ENCODE peak calls at places on chromosome 22, in six cellular contexts. One of them, this sample, is unnamed.

GRCh38 chr22:17368727-17369552 is at the start of gene CECR2:
- DNase-seq in cardiac muscle cell: peak; percentile 67
- DNase-seq in heart right ventricle: peak; percentile 63
- DNase-seq in transverse colon: peak; percentile 21
- DNase-seq in Peyer's patch: peak; percentile 49
- DNase-seq in tibial nerve: peak; percentile 12
- DNase-seq in this sample: peak; percentile 82

GRCh38 chr22:21690401-21690801 is 24.6 kb downstream of the PPIL2 start:
- DNase-seq in cardiac muscle cell: no peak
- DNase-seq in heart right ventricle: no peak
- DNase-seq in transverse colon: no peak
- DNase-seq in Peyer's patch: no peak
- DNase-seq in tibial nerve: no peak
- DNase-seq in this sample: no peak

GRCh38 chr22:28891156-28891733 is 7.9 kb downstream of the ZNRF3 start:
- DNase-seq in cardiac muscle cell: no peak
- DNase-seq in heart right ventricle: no peak
- DNase-seq in transverse colon: no peak
- DNase-seq in Peyer's patch: no peak
- DNase-seq in tibial nerve: no peak
- DNase-seq in this sample: no peak

GRCh38 chr22:29457730-29458129 is 19.3 kb downstream of the RFPL1 start:
- DNase-seq in cardiac muscle cell: peak; percentile 57
- DNase-seq in heart right ventricle: no peak
- DNase-seq in transverse colon: peak; percentile 13
- DNase-seq in Peyer's patch: no peak
- DNase-seq in tibial nerve: no peak
- DNase-seq in this sample: no peak

GRCh38 chr22:22691716-22692701 is 47.6 kb downstream of the GGTLC2 start:
- DNase-seq in cardiac muscle cell: peak; percentile 46
- DNase-seq in heart right ventricle: no peak
- DNase-seq in transverse colon: no peak
- DNase-seq in Peyer's patch: no peak
- DNase-seq in tibial nerve: no peak
- DNase-seq in this sample: no peak

GRCh38 chr22:24341657-24342056 is 71.0 kb downstream of the SPECC1L start:
- DNase-seq in cardiac muscle cell: no peak
- DNase-seq in heart right ventricle: no peak
- DNase-seq in transverse colon: no peak
- DNase-seq in Peyer's patch: no peak
- DNase-seq in tibial nerve: no peak
- DNase-seq in this sample: no peak

GRCh38 chr22:23772315-23773246 is at the start of gene MMP11:
- DNase-seq in cardiac muscle cell: peak; percentile 49
- DNase-seq in heart right ventricle: peak; percentile 61
- DNase-seq in transverse colon: peak; percentile 76
- DNase-seq in Peyer's patch: peak; percentile 82
- DNase-seq in tibial nerve: peak; percentile 49
- DNase-seq in this sample: peak; percentile 87

GRCh38 chr22:37001826-37002225 is 17.4 kb downstream of the TST start:
- DNase-seq in cardiac muscle cell: no peak
- DNase-seq in heart right ventricle: no peak
- DNase-seq in transverse colon: no peak
- DNase-seq in Peyer's patch: no peak
- DNase-seq in tibial nerve: no peak
- DNase-seq in this sample: no peak

GRCh38 chr22:47041201-47042115 is 279.0 kb downstream of the TBC1D22A start:
- DNase-seq in cardiac muscle cell: no peak
- DNase-seq in heart right ventricle: no peak
- DNase-seq in transverse colon: no peak
- DNase-seq in Peyer's patch: peak; percentile 36
- DNase-seq in tibial nerve: no peak
- DNase-seq in this sample: no peak

GRCh38 chr22:48044484-48045060 is 1282.1 kb downstream of the TBC1D22A start:
- DNase-seq in cardiac muscle cell: no peak
- DNase-seq in heart right ventricle: no peak
- DNase-seq in transverse colon: no peak
- DNase-seq in Peyer's patch: no peak
- DNase-seq in tibial nerve: no peak
- DNase-seq in this sample: no peak

GRCh38 chr22:36317658-36318271 is 64.8 kb downstream of the APOL1 start:
- DNase-seq in cardiac muscle cell: no peak
- DNase-seq in heart right ventricle: no peak
- DNase-seq in transverse colon: no peak
- DNase-seq in Peyer's patch: no peak
- DNase-seq in tibial nerve: no peak
- DNase-seq in this sample: no peak

GRCh38 chr22:33438273-33438672 is 380.1 kb upstream of the SYN3 start:
- DNase-seq in cardiac muscle cell: peak; percentile 69
- DNase-seq in heart right ventricle: no peak
- DNase-seq in transverse colon: no peak
- DNase-seq in Peyer's patch: no peak
- DNase-seq in tibial nerve: no peak
- DNase-seq in this sample: no peak

GRCh38 chr22:47270463-47271135 is 508.1 kb downstream of the TBC1D22A start:
- DNase-seq in cardiac muscle cell: no peak
- DNase-seq in heart right ventricle: no peak
- DNase-seq in transverse colon: no peak
- DNase-seq in Peyer's patch: no peak
- DNase-seq in tibial nerve: no peak
- DNase-seq in this sample: no peak

GRCh38 chr22:19128946-19129727 is 2.0 kb upstream of the TSSK2 start:
- DNase-seq in cardiac muscle cell: no peak
- DNase-seq in heart right ventricle: no peak
- DNase-seq in transverse colon: no peak
- DNase-seq in Peyer's patch: no peak
- DNase-seq in tibial nerve: no peak
- DNase-seq in this sample: no peak

GRCh38 chr22:23184764-23185113 is 4.4 kb downstream of the BCR start:
- DNase-seq in cardiac muscle cell: no peak
- DNase-seq in heart right ventricle: no peak
- DNase-seq in transverse colon: no peak
- DNase-seq in Peyer's patch: no peak
- DNase-seq in tibial nerve: no peak
- DNase-seq in this sample: no peak

GRCh38 chr22:29610780-29611179 is 7.3 kb downstream of the NF2 start:
- DNase-seq in cardiac muscle cell: no peak
- DNase-seq in heart right ventricle: no peak
- DNase-seq in transverse colon: no peak
- DNase-seq in Peyer's patch: no peak
- DNase-seq in tibial nerve: no peak
- DNase-seq in this sample: no peak

GRCh38 chr22:35630387-35630793 is 13.3 kb upstream of the MB start:
- DNase-seq in cardiac muscle cell: peak; percentile 69
- DNase-seq in heart right ventricle: no peak
- DNase-seq in transverse colon: no peak
- DNase-seq in Peyer's patch: no peak
- DNase-seq in tibial nerve: no peak
- DNase-seq in this sample: no peak

GRCh38 chr22:19109198-19110063 is 12.8 kb downstream of the DGCR2 start:
- DNase-seq in cardiac muscle cell: peak; percentile 87
- DNase-seq in heart right ventricle: no peak
- DNase-seq in transverse colon: peak; percentile 52
- DNase-seq in Peyer's patch: no peak
- DNase-seq in tibial nerve: peak; percentile 32
- DNase-seq in this sample: peak; percentile 63

GRCh38 chr22:23763579-23764331 is 965 bp downstream of the C22orf15 start:
- DNase-seq in cardiac muscle cell: no peak
- DNase-seq in heart right ventricle: no peak
- DNase-seq in transverse colon: no peak
- DNase-seq in Peyer's patch: no peak
- DNase-seq in tibial nerve: no peak
- DNase-seq in this sample: peak; percentile 50

DNA sequence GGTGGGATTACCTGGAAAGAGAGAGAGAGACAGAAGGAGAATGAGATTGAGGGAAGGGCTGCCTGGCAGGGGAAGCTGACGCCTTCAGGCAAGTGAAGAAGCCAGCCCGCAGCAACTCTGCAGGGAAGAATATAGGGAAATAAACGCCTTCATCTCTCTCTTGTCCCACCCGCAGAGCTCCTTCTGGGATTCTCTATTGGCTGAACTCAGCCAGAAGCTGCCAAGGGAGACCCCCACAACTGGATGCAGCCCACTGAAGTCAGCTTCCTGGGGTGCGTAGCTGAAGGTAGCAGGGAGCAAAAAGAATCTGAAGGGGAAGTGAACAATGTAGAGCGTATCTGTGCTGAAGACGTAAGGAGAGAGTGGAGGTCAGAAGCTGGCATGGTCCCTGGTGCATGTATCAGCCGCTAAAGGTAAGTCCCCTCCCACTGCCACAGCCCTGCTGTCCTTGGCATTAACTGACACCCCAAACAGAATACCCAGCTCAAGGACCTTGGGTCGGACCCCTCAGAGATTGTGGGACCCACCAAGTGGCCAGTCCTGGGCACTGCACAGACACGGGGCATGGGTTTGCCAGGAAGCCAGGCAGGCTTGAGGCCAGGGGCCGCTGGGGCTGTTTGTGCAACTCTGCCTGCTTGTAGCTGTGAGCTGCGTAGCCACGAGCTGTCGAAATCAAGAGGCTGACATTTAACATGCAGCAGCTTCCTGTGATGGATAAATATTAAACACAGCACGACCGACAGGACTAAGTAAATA is 469.9 kb downstream of the MN1 start:
- DNase-seq in cardiac muscle cell: peak; percentile 86
- DNase-seq in heart right ventricle: peak; percentile 26
- DNase-seq in transverse colon: peak; percentile 38
- DNase-seq in Peyer's patch: no peak
- DNase-seq in tibial nerve: peak; percentile 4
- DNase-seq in this sample: no peak
- TF ChIP-seq CTCF in cardiac muscle cell: peak; percentile 65
- TF ChIP-seq CTCF in heart right ventricle: no peak
- TF ChIP-seq CTCF in transverse colon: no peak
- TF ChIP-seq CTCF in Peyer's patch: peak; percentile 29
- TF ChIP-seq CTCF in tibial nerve: no peak
- TF ChIP-seq CTCF in this sample: no peak

DNA sequence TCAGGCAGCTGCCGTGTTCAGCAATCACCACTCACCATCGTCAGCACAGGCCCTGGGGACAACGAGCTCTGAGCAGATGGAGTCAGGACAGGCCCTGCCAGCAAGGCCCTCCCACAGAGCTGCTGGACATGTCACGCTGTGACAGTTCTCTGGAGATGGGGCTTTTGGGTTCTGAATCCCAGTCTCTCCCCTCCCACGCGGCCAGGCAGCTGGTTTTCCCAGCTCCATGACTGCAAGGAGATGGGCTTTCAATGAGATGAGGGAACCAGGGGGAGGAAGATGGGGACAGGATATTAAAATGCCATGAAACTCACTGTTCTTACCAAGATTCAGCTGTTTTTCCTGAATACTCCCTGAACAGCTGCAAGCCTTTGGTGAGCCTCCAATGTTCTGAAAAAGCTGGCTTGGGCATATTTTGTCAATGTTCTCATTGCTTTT is 305.9 kb downstream of the BRD1 start:
- DNase-seq in cardiac muscle cell: no peak
- DNase-seq in heart right ventricle: no peak
- DNase-seq in transverse colon: no peak
- DNase-seq in Peyer's patch: no peak
- DNase-seq in tibial nerve: no peak
- DNase-seq in this sample: no peak
- H3K4me1 ChIP-seq in cardiac muscle cell: no peaks in the 10 kb centered on the region
- H3K4me1 ChIP-seq in heart right ventricle: no peaks in the 10 kb centered on the region
- H3K4me1 ChIP-seq in transverse colon: no peaks in the 10 kb centered on the region
- H3K4me1 ChIP-seq in Peyer's patch: no peaks in the 10 kb centered on the region
- H3K4me1 ChIP-seq in tibial nerve: no peaks in the 10 kb centered on the region
- H3K4me1 ChIP-seq in this sample: no peaks in the 10 kb centered on the region

DNA sequence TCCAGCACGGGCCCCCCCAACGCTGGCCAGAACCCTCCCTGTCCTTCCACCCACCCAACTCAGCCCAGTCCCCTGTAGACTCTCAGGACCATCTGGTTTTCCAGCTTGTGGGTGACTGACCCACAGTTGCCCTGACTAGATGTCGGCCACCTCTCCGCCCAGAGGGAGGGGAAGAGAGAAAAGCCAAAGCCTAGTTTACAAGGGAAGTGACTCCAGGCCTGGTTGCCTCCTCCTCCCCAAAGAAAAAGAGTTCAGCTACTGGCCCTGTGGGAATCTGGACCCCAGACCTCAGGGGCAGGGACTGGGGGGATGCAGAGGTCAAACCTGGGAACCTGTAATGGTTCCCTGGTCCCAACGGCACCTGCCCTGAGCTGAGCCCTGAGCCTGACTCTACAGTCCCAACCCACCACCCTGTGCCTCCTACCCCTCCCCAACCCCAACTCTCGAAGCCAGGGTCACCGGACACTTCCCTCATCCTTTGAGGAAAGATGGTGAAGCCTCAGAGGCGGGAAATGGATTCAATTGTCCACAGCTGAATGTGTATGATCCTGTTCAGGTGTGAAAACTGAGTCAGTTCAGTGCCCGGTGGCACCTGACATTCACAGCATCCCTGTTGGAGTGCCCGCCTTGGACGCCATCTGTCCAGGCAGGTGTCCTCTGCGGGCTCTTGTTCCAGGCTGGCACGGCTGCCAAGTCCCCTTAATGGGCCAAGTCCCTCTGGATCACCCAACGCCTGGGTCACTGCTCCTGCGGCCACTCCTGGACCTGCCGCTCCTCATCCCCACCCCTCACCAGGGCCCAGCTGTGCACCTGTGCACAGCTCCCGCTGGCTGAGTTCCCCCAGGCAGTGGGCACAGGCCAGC is 21.0 kb upstream of the WNT7B start:
- DNase-seq in cardiac muscle cell: no peak
- DNase-seq in heart right ventricle: no peak
- DNase-seq in transverse colon: no peak
- DNase-seq in Peyer's patch: peak; percentile 44
- DNase-seq in tibial nerve: no peak
- DNase-seq in this sample: peak; percentile 68
- H3K27ac ChIP-seq in cardiac muscle cell: no peak overlapping the region
- H3K27ac ChIP-seq in heart right ventricle: peak overlapping the region; percentile 86
- H3K27ac ChIP-seq in transverse colon: peak overlapping the region; percentile 86
- H3K27ac ChIP-seq in Peyer's patch: peak overlapping the region; percentile 83
- H3K27ac ChIP-seq in tibial nerve: peak overlapping the region; percentile 60
- H3K27ac ChIP-seq in this sample: peak overlapping the region; percentile 84

GRCh38 chr22:41479671-41480396 is 10.9 kb downstream of the ACO2 start:
- DNase-seq in cardiac muscle cell: peak; percentile 38
- DNase-seq in heart right ventricle: no peak
- DNase-seq in transverse colon: no peak
- DNase-seq in Peyer's patch: no peak
- DNase-seq in tibial nerve: no peak
- DNase-seq in this sample: no peak
- TF ChIP-seq CTCF in cardiac muscle cell: no peak
- TF ChIP-seq CTCF in heart right ventricle: no peak
- TF ChIP-seq CTCF in transverse colon: no peak
- TF ChIP-seq CTCF in Peyer's patch: no peak
- TF ChIP-seq CTCF in tibial nerve: no peak
- TF ChIP-seq CTCF in this sample: no peak

DNA sequence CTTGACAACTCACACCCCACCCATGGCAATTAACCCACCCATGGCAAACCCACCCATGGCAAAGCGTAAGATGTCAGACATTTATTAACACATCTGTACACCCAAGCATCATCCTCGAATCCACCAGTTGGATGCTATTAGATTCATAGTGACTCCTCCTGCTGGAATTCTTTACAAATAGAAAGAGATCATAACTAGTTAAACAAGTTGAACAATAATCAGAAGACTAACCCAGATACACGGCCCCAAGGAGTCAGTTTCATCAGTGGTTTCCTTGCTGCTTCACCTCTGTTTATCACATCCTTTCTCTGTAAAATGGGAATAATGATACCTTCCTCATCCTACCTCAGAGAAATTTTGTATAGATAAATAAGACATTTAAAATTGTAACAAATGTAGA is 5.1 kb downstream of the GTPBP1 start:
- DNase-seq in cardiac muscle cell: no peak
- DNase-seq in heart right ventricle: no peak
- DNase-seq in transverse colon: no peak
- DNase-seq in Peyer's patch: no peak
- DNase-seq in tibial nerve: no peak
- DNase-seq in this sample: no peak
- H3K4me1 ChIP-seq in cardiac muscle cell: peaks cover 50% of the 10 kb centered on the region
- H3K4me1 ChIP-seq in heart right ventricle: peaks cover 6% of the 10 kb centered on the region
- H3K4me1 ChIP-seq in transverse colon: peaks cover 21% of the 10 kb centered on the region
- H3K4me1 ChIP-seq in Peyer's patch: no peaks in the 10 kb centered on the region
- H3K4me1 ChIP-seq in tibial nerve: no peaks in the 10 kb centered on the region
- H3K4me1 ChIP-seq in this sample: peaks cover 84% of the 10 kb centered on the region